ENCODE peak calls at places on chromosomes 12 and 14, in four cellular contexts. Y, T, A and J are unnamed samples.

GRCh38 chr12:87469295-87469694 is 559.9 kb downstream of the C12orf50 start:
- DNase-seq in Y (no peak), T (no peak), A (no peak), J (no peak)

GRCh38 chr12:117567644-117568043 is 206.2 kb upstream of the NOS1 start:
- DNase-seq in Y (no peak), T (no peak), A (no peak), J (no peak)

GRCh38 chr12:102069707-102070106 is 7.9 kb upstream of the WASHC3 start:
- DNase-seq in Y (no peak), T (no peak), A (no peak), J (no peak)

GRCh38 chr12:113853491-113853890 is 112.6 kb downstream of the RBM19 start:
- DNase-seq in Y (no peak), T (no peak), A (no peak), J (no peak)

GRCh38 chr12:51242150-51242549 is 3.5 kb downstream of the DAZAP2 start:
- DNase-seq in Y (no peak), T (no peak), A (no peak), J (no peak)

GRCh38 chr12:14327717-14328116 is 37.8 kb upstream of the ATF7IP start:
- DNase-seq in Y (no peak), T (no peak), A (no peak), J (no peak)

GRCh38 chr14:79516009-79516408 is 695.3 kb downstream of the DIO2 start:
- DNase-seq in Y (no peak), T (no peak), A (no peak), J (peak)

GRCh38 chr14:72291908-72292688 is 359.9 kb downstream of the RGS6 start:
- DNase-seq in Y (peak), T (no peak), A (peak), J (peak)

GRCh38 chr12:113134521-113134951 is 1.0 kb downstream of the RASAL1 start:
- DNase-seq in Y (peak), T (no peak), A (no peak), J (no peak)

GRCh38 chr14:96229315-96229714 is 24.7 kb downstream of the BDKRB2 start:
- DNase-seq in Y (no peak), T (no peak), A (no peak), J (no peak)

GRCh38 chr14:77316872-77317271 is 3.8 kb downstream of the POMT2 start:
- DNase-seq in Y (peak), T (no peak), A (no peak), J (no peak)

GRCh38 chr12:56261503-56262230 is 3.5 kb upstream of the ANKRD52 start:
- DNase-seq in Y (no peak), T (no peak), A (no peak), J (no peak)

GRCh38 chr12:40312982-40313576 is 88.3 kb downstream of the LRRK2 start:
- DNase-seq in Y (peak), T (no peak), A (no peak), J (no peak)

GRCh38 chr12:55741978-55742377 is 944 bp upstream of the GDF11 start:
- DNase-seq in Y (no peak), T (no peak), A (no peak), J (no peak)

GRCh38 chr12:46958599-46959290 is 120.7 kb upstream of the PCED1B start:
- DNase-seq in Y (no peak), T (no peak), A (no peak), J (no peak)

GRCh38 chr12:72540811-72541210 is 268.6 kb downstream of the TRHDE start:
- DNase-seq in Y (no peak), T (no peak), A (no peak), J (no peak)

GRCh38 chr14:24662753-24663152 is 28.8 kb upstream of the GZMB start:
- DNase-seq in Y (no peak), T (no peak), A (no peak), J (no peak)

GRCh38 chr12:38289396-38289795 is 27.2 kb upstream of the ALG10B start:
- DNase-seq in Y (no peak), T (no peak), A (no peak), J (no peak)

GRCh38 chr12:38123566-38124246 is 192.9 kb upstream of the ALG10B start:
- DNase-seq in Y (no peak), T (no peak), A (no peak), J (no peak)

GRCh38 chr14:36524220-36524837 is 4.3 kb upstream of the NKX2-1 start:
- DNase-seq in Y (no peak), T (no peak), A (peak), J (peak)

GRCh38 chr14:47675489-47676300 is at the start of gene MDGA2:
- DNase-seq in Y (peak), T (no peak), A (peak), J (peak)

GRCh38 chr12:9751204-9752144 is 9.2 kb downstream of the CD69 start:
- DNase-seq in Y (peak), T (no peak), A (no peak), J (no peak)

GRCh38 chr12:90174198-90174510 is 465.5 kb upstream of the ATP2B1 start:
- DNase-seq in Y (peak), T (no peak), A (no peak), J (no peak)

GRCh38 chr14:28666961-28667360 is 99.6 kb upstream of the FOXG1 start:
- DNase-seq in Y (no peak), T (no peak), A (no peak), J (no peak)

GRCh38 chr12:124030510-124030909 is 57.5 kb downstream of the ZNF664 start:
- DNase-seq in Y (no peak), T (no peak), A (no peak), J (no peak)

GRCh38 chr14:99101826-99102461 is 170.1 kb downstream of the BCL11B start:
- DNase-seq in Y (no peak), T (no peak), A (no peak), J (no peak)

GRCh38 chr14:105859717-105860614 is 333.6 kb downstream of the TMEM121 start:
- DNase-seq in Y (no peak), T (no peak), A (no peak), J (peak)

GRCh38 chr14:101836131-101836530 is 74.6 kb downstream of the PPP2R5C start:
- DNase-seq in Y (no peak), T (no peak), A (no peak), J (no peak)

GRCh38 chr12:26133508-26133907 is 8.7 kb upstream of the BHLHE41 start:
- DNase-seq in Y (no peak), T (no peak), A (no peak), J (no peak)

GRCh38 chr14:105142651-105143450 is 25.7 kb downstream of the JAG2 start:
- DNase-seq in Y (no peak), T (no peak), A (no peak), J (no peak)

GRCh38 chr14:42930058-42930457 is 1323.4 kb downstream of the LRFN5 start:
- DNase-seq in Y (peak), T (no peak), A (peak), J (peak)